ENCODE peak calls at places on chromosome 15, in four cellular contexts. L, N, I and D are unnamed samples.

GRCh38 chr15:83379574-83379973 is 67.6 kb upstream of the SH3GL3 start:
- DNase-seq in I (no peak), L (no peak), N (no peak), D (no peak)

GRCh38 chr15:74863239-74864056 is 9.7 kb downstream of the SCAMP2 start:
- DNase-seq in L (no peak), N (no peak), I (no peak), D (no peak)

GRCh38 chr15:28981921-28982320 is 96.1 kb downstream of the APBA2 start:
- DNase-seq in L (no peak), I (no peak), N (no peak), D (no peak)

GRCh38 chr15:69758810-69759410 is 306.3 kb downstream of the RPLP1 start:
- DNase-seq in L (no peak), I (peak; percentile 68), N (peak; percentile 80), D (peak; percentile 84)

GRCh38 chr15:23877502-23878412 is 190.7 kb upstream of the NDN start:
- DNase-seq in I (peak; percentile 43), N (peak; percentile 61), L (peak; percentile 41), D (peak; percentile 3)

GRCh38 chr15:40549894-40550293 is 14.9 kb downstream of the CCDC32 start:
- DNase-seq in L (no peak), N (no peak), I (no peak), D (no peak)

GRCh38 chr15:58410353-58410752 is 21.4 kb upstream of the LIPC start:
- DNase-seq in N (peak; percentile 27), L (no peak), I (peak; percentile 21), D (peak; percentile 17)

GRCh38 chr15:51494411-51495314 is 127.9 kb downstream of the DMXL2 start:
- DNase-seq in I (no peak), L (no peak), N (no peak), D (no peak)

GRCh38 chr15:101029971-101030661 is 111.0 kb downstream of the LRRK1 start:
- DNase-seq in N (no peak), I (no peak), L (no peak), D (no peak)

GRCh38 chr15:81752149-81752942 is 293.5 kb downstream of the MEX3B start:
- DNase-seq in I (peak; percentile 78), N (peak; percentile 5), L (peak; percentile 19), D (no peak)

GRCh38 chr15:79418693-79419279 is 13.3 kb upstream of the MINAR1 start:
- DNase-seq in I (peak; percentile 55), N (no peak), L (no peak), D (no peak)

GRCh38 chr15:58515807-58516206 is 84.0 kb downstream of the LIPC start:
- DNase-seq in N (no peak), I (no peak), L (no peak), D (peak; percentile 35)

GRCh38 chr15:62110000-62110851 is 43.4 kb downstream of the C2CD4A start:
- DNase-seq in N (no peak), L (no peak), I (peak; percentile 26), D (no peak)

GRCh38 chr15:66085128-66085527 is 168.4 kb downstream of the MEGF11 start:
- DNase-seq in L (no peak), N (peak; percentile 34), I (no peak), D (peak; percentile 8)